ENCODE peak calls at places on chromosomes 1 and 21, in ten cellular contexts. One of them, this sample, is unnamed.
A peak's percentile ranks its signal among the peaks of the same experiment; 100 is the strongest.

GRCh38 chr1:61851849-61852692 is 109.8 kb downstream of the PATJ start:
- DNase-seq in BE2C: no peak
- DNase-seq in CD4-positive, CD25-positive, alpha-beta regulatory T cell: peak; percentile 72
- DNase-seq in upper lobe of right lung: no peak
- DNase-seq in right atrium auricular region: no peak
- DNase-seq in BJ: no peak
- DNase-seq in fibroblast of lung: peak; percentile 86
- DNase-seq in brain microvascular endothelial cell: peak; percentile 50
- DNase-seq in endodermal cell: no peak
- DNase-seq in esophagus squamous epithelium: no peak
- DNase-seq in this sample: no peak

GRCh38 chr1:1196431-1197187 is 9.8 kb downstream of the TNFRSF18 start:
- DNase-seq in esophagus squamous epithelium: no peak
- DNase-seq in fibroblast of lung: no peak
- DNase-seq in upper lobe of right lung: no peak
- DNase-seq in BJ: no peak
- DNase-seq in BE2C: peak; percentile 7
- DNase-seq in brain microvascular endothelial cell: no peak
- DNase-seq in endodermal cell: peak; percentile 44
- DNase-seq in right atrium auricular region: no peak
- DNase-seq in CD4-positive, CD25-positive, alpha-beta regulatory T cell: no peak
- DNase-seq in this sample: peak; percentile 76

GRCh38 chr1:24714859-24715520 is 30.3 kb upstream of the CLIC4 start:
- DNase-seq in endodermal cell: no peak
- DNase-seq in upper lobe of right lung: no peak
- DNase-seq in brain microvascular endothelial cell: no peak
- DNase-seq in esophagus squamous epithelium: no peak
- DNase-seq in right atrium auricular region: no peak
- DNase-seq in BE2C: no peak
- DNase-seq in fibroblast of lung: peak; percentile 18
- DNase-seq in BJ: no peak
- DNase-seq in CD4-positive, CD25-positive, alpha-beta regulatory T cell: no peak
- DNase-seq in this sample: no peak

GRCh38 chr1:66197120-66197519 is 336.8 kb upstream of the SGIP1 start:
- DNase-seq in esophagus squamous epithelium: no peak
- DNase-seq in BJ: no peak
- DNase-seq in fibroblast of lung: no peak
- DNase-seq in BE2C: no peak
- DNase-seq in right atrium auricular region: no peak
- DNase-seq in upper lobe of right lung: no peak
- DNase-seq in brain microvascular endothelial cell: no peak
- DNase-seq in endodermal cell: no peak
- DNase-seq in CD4-positive, CD25-positive, alpha-beta regulatory T cell: no peak
- DNase-seq in this sample: no peak

GRCh38 chr1:151408891-151409290 is 9.5 kb downstream of the PSMB4 start:
- DNase-seq in upper lobe of right lung: no peak
- DNase-seq in esophagus squamous epithelium: no peak
- DNase-seq in brain microvascular endothelial cell: no peak
- DNase-seq in fibroblast of lung: no peak
- DNase-seq in endodermal cell: no peak
- DNase-seq in right atrium auricular region: no peak
- DNase-seq in BE2C: no peak
- DNase-seq in CD4-positive, CD25-positive, alpha-beta regulatory T cell: no peak
- DNase-seq in BJ: no peak
- DNase-seq in this sample: no peak

GRCh38 chr21:41164981-41165650 is 2.8 kb upstream of the BACE2 start:
- DNase-seq in upper lobe of right lung: no peak
- DNase-seq in right atrium auricular region: no peak
- DNase-seq in BJ: no peak
- DNase-seq in esophagus squamous epithelium: no peak
- DNase-seq in brain microvascular endothelial cell: no peak
- DNase-seq in fibroblast of lung: peak; percentile 18
- DNase-seq in BE2C: no peak
- DNase-seq in endodermal cell: peak; percentile 26
- DNase-seq in CD4-positive, CD25-positive, alpha-beta regulatory T cell: no peak
- DNase-seq in this sample: no peak

GRCh38 chr1:205810448-205811157 is 2.4 kb downstream of the SLC41A1 start:
- DNase-seq in CD4-positive, CD25-positive, alpha-beta regulatory T cell: no peak
- DNase-seq in BJ: no peak
- DNase-seq in fibroblast of lung: no peak
- DNase-seq in endodermal cell: peak; percentile 81
- DNase-seq in esophagus squamous epithelium: no peak
- DNase-seq in brain microvascular endothelial cell: peak; percentile 33
- DNase-seq in BE2C: no peak
- DNase-seq in right atrium auricular region: no peak
- DNase-seq in upper lobe of right lung: no peak
- DNase-seq in this sample: no peak

GRCh38 chr1:192459467-192459866 is 116.1 kb upstream of the RGS1 start:
- DNase-seq in brain microvascular endothelial cell: no peak
- DNase-seq in upper lobe of right lung: no peak
- DNase-seq in endodermal cell: no peak
- DNase-seq in fibroblast of lung: no peak
- DNase-seq in esophagus squamous epithelium: no peak
- DNase-seq in right atrium auricular region: no peak
- DNase-seq in BJ: no peak
- DNase-seq in CD4-positive, CD25-positive, alpha-beta regulatory T cell: no peak
- DNase-seq in BE2C: no peak
- DNase-seq in this sample: no peak

GRCh38 chr1:160942926-160943325 is 11.7 kb downstream of the ITLN2 start:
- DNase-seq in CD4-positive, CD25-positive, alpha-beta regulatory T cell: peak; percentile 11
- DNase-seq in BE2C: no peak
- DNase-seq in upper lobe of right lung: no peak
- DNase-seq in right atrium auricular region: no peak
- DNase-seq in endodermal cell: peak; percentile 67
- DNase-seq in brain microvascular endothelial cell: no peak
- DNase-seq in esophagus squamous epithelium: no peak
- DNase-seq in fibroblast of lung: no peak
- DNase-seq in BJ: no peak
- DNase-seq in this sample: peak; percentile 41

GRCh38 chr1:145845514-145846161 is at the start of gene NUDT17:
- DNase-seq in upper lobe of right lung: peak; percentile 92
- DNase-seq in brain microvascular endothelial cell: peak; percentile 65
- DNase-seq in fibroblast of lung: peak; percentile 73
- DNase-seq in endodermal cell: peak; percentile 94
- DNase-seq in CD4-positive, CD25-positive, alpha-beta regulatory T cell: peak; percentile 79
- DNase-seq in esophagus squamous epithelium: peak; percentile 26
- DNase-seq in right atrium auricular region: peak; percentile 70
- DNase-seq in BE2C: peak; percentile 89
- DNase-seq in BJ: no peak
- DNase-seq in this sample: peak; percentile 95

GRCh38 chr1:10338047-10338446 is 60.8 kb upstream of the PGD start:
- DNase-seq in BJ: no peak
- DNase-seq in BE2C: peak; percentile 52
- DNase-seq in brain microvascular endothelial cell: peak; percentile 22
- DNase-seq in upper lobe of right lung: no peak
- DNase-seq in fibroblast of lung: peak; percentile 52
- DNase-seq in right atrium auricular region: no peak
- DNase-seq in CD4-positive, CD25-positive, alpha-beta regulatory T cell: peak; percentile 38
- DNase-seq in endodermal cell: peak; percentile 84
- DNase-seq in esophagus squamous epithelium: no peak
- DNase-seq in this sample: peak; percentile 64

GRCh38 chr1:2801535-2802291 is at the start of gene TTC34:
- DNase-seq in endodermal cell: no peak
- DNase-seq in fibroblast of lung: peak; percentile 4
- DNase-seq in brain microvascular endothelial cell: no peak
- DNase-seq in BJ: no peak
- DNase-seq in esophagus squamous epithelium: no peak
- DNase-seq in right atrium auricular region: no peak
- DNase-seq in BE2C: peak; percentile 54
- DNase-seq in CD4-positive, CD25-positive, alpha-beta regulatory T cell: peak; percentile 44
- DNase-seq in upper lobe of right lung: peak; percentile 72
- DNase-seq in this sample: peak; percentile 80

GRCh38 chr1:184497962-184498723 is 111.3 kb downstream of the C1orf21 start:
- DNase-seq in upper lobe of right lung: no peak
- DNase-seq in brain microvascular endothelial cell: no peak
- DNase-seq in esophagus squamous epithelium: no peak
- DNase-seq in fibroblast of lung: no peak
- DNase-seq in BJ: no peak
- DNase-seq in BE2C: peak; percentile 78
- DNase-seq in endodermal cell: peak; percentile 80
- DNase-seq in right atrium auricular region: no peak
- DNase-seq in CD4-positive, CD25-positive, alpha-beta regulatory T cell: no peak
- DNase-seq in this sample: peak; percentile 81

GRCh38 chr1:55353709-55354620 is 138.8 kb upstream of the USP24 start:
- DNase-seq in esophagus squamous epithelium: no peak
- DNase-seq in right atrium auricular region: no peak
- DNase-seq in endodermal cell: no peak
- DNase-seq in BE2C: no peak
- DNase-seq in brain microvascular endothelial cell: no peak
- DNase-seq in BJ: no peak
- DNase-seq in CD4-positive, CD25-positive, alpha-beta regulatory T cell: no peak
- DNase-seq in fibroblast of lung: no peak
- DNase-seq in upper lobe of right lung: no peak
- DNase-seq in this sample: no peak

GRCh38 chr1:54425152-54425584 is 19.0 kb upstream of the SSBP3 start:
- DNase-seq in endodermal cell: no peak
- DNase-seq in CD4-positive, CD25-positive, alpha-beta regulatory T cell: no peak
- DNase-seq in upper lobe of right lung: peak; percentile 34
- DNase-seq in BJ: no peak
- DNase-seq in BE2C: no peak
- DNase-seq in esophagus squamous epithelium: no peak
- DNase-seq in right atrium auricular region: no peak
- DNase-seq in fibroblast of lung: no peak
- DNase-seq in brain microvascular endothelial cell: no peak
- DNase-seq in this sample: no peak

GRCh38 chr1:234882898-234883297 is 245.7 kb downstream of the TOMM20 start:
- DNase-seq in CD4-positive, CD25-positive, alpha-beta regulatory T cell: no peak
- DNase-seq in brain microvascular endothelial cell: no peak
- DNase-seq in fibroblast of lung: no peak
- DNase-seq in esophagus squamous epithelium: no peak
- DNase-seq in BE2C: no peak
- DNase-seq in BJ: no peak
- DNase-seq in upper lobe of right lung: no peak
- DNase-seq in endodermal cell: no peak
- DNase-seq in right atrium auricular region: no peak
- DNase-seq in this sample: no peak
- H3K4me3 ChIP-seq in CD4-positive, CD25-positive, alpha-beta regulatory T cell: no peak overlapping the region
- H3K4me3 ChIP-seq in brain microvascular endothelial cell: no peak overlapping the region
- H3K4me3 ChIP-seq in fibroblast of lung: no peak overlapping the region
- H3K4me3 ChIP-seq in esophagus squamous epithelium: no peak overlapping the region
- H3K4me3 ChIP-seq in BE2C: no peak overlapping the region
- H3K4me3 ChIP-seq in BJ: no peak overlapping the region
- H3K4me3 ChIP-seq in upper lobe of right lung: no peak overlapping the region
- H3K4me3 ChIP-seq in endodermal cell: no peak overlapping the region
- H3K4me3 ChIP-seq in right atrium auricular region: no peak overlapping the region
- H3K4me3 ChIP-seq in this sample: no peak overlapping the region

GRCh38 chr1:11984559-11984958 is 4.3 kb downstream of the MFN2 start:
- DNase-seq in endodermal cell: no peak
- DNase-seq in brain microvascular endothelial cell: no peak
- DNase-seq in BJ: no peak
- DNase-seq in BE2C: no peak
- DNase-seq in esophagus squamous epithelium: no peak
- DNase-seq in right atrium auricular region: no peak
- DNase-seq in fibroblast of lung: no peak
- DNase-seq in upper lobe of right lung: no peak
- DNase-seq in CD4-positive, CD25-positive, alpha-beta regulatory T cell: no peak
- DNase-seq in this sample: no peak
- H3K36me3 ChIP-seq in endodermal cell: peaks cover 52% of the 10 kb centered on the region
- H3K36me3 ChIP-seq in brain microvascular endothelial cell: peaks cover 28% of the 10 kb centered on the region
- H3K36me3 ChIP-seq in BJ: peaks cover 8% of the 10 kb centered on the region
- H3K36me3 ChIP-seq in BE2C: peaks cover 13% of the 10 kb centered on the region
- H3K36me3 ChIP-seq in esophagus squamous epithelium: peaks cover 77% of the 10 kb centered on the region
- H3K36me3 ChIP-seq in right atrium auricular region: peaks cover 75% of the 10 kb centered on the region
- H3K36me3 ChIP-seq in fibroblast of lung: peaks cover 8% of the 10 kb centered on the region
- H3K36me3 ChIP-seq in upper lobe of right lung: peaks cover 47% of the 10 kb centered on the region
- H3K36me3 ChIP-seq in CD4-positive, CD25-positive, alpha-beta regulatory T cell: peaks cover 42% of the 10 kb centered on the region
- H3K36me3 ChIP-seq in this sample: peaks cover 64% of the 10 kb centered on the region

DNA sequence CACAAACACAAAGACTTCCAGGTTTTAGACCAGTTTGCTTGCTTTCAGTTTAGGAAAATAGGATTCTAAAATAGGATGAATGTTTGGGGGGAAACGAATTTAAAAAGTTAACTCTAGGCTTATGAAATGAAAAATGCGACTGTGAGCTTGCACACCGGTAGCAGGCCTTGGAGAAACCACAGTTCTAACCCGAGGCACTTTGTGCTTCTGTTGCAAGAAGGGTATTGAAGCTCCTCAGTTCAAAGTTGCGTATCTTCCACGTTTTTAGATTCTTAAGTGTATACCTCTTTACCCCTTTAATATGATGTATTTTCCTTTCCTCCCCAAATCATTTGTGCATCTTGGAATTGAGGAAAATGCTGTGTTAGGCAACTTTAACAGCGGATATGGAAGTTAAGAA is 2.4 kb downstream of the MRPS6 start:
- DNase-seq in BE2C: no peak
- DNase-seq in upper lobe of right lung: no peak
- DNase-seq in esophagus squamous epithelium: no peak
- DNase-seq in endodermal cell: no peak
- DNase-seq in BJ: no peak
- DNase-seq in right atrium auricular region: no peak
- DNase-seq in fibroblast of lung: peak; percentile 29
- DNase-seq in brain microvascular endothelial cell: no peak
- DNase-seq in CD4-positive, CD25-positive, alpha-beta regulatory T cell: peak; percentile 67
- DNase-seq in this sample: no peak
- H3K4me3 ChIP-seq in BE2C: no peak overlapping the region
- H3K4me3 ChIP-seq in upper lobe of right lung: peak overlapping the region; percentile 62
- H3K4me3 ChIP-seq in esophagus squamous epithelium: peak overlapping the region; percentile 75
- H3K4me3 ChIP-seq in endodermal cell: peak overlapping the region; percentile 91
- H3K4me3 ChIP-seq in BJ: no peak overlapping the region
- H3K4me3 ChIP-seq in right atrium auricular region: no peak overlapping the region
- H3K4me3 ChIP-seq in fibroblast of lung: no peak overlapping the region
- H3K4me3 ChIP-seq in brain microvascular endothelial cell: no peak overlapping the region
- H3K4me3 ChIP-seq in CD4-positive, CD25-positive, alpha-beta regulatory T cell: peak overlapping the region; percentile 92
- H3K4me3 ChIP-seq in this sample: no peak overlapping the region

GRCh38 chr1:46065405-46065804 is 67.0 kb downstream of the PIK3R3 start:
- DNase-seq in upper lobe of right lung: no peak
- DNase-seq in endodermal cell: no peak
- DNase-seq in esophagus squamous epithelium: no peak
- DNase-seq in right atrium auricular region: no peak
- DNase-seq in BJ: no peak
- DNase-seq in brain microvascular endothelial cell: no peak
- DNase-seq in BE2C: no peak
- DNase-seq in CD4-positive, CD25-positive, alpha-beta regulatory T cell: peak; percentile 68
- DNase-seq in fibroblast of lung: no peak
- DNase-seq in this sample: no peak

GRCh38 chr1:46061146-46061545 is 71.3 kb downstream of the PIK3R3 start:
- DNase-seq in BE2C: no peak
- DNase-seq in brain microvascular endothelial cell: no peak
- DNase-seq in esophagus squamous epithelium: no peak
- DNase-seq in endodermal cell: no peak
- DNase-seq in upper lobe of right lung: no peak
- DNase-seq in right atrium auricular region: no peak
- DNase-seq in fibroblast of lung: no peak
- DNase-seq in BJ: no peak
- DNase-seq in CD4-positive, CD25-positive, alpha-beta regulatory T cell: no peak
- DNase-seq in this sample: no peak

GRCh38 chr1:46058936-46059335 is 73.5 kb downstream of the PIK3R3 start:
- DNase-seq in CD4-positive, CD25-positive, alpha-beta regulatory T cell: no peak
- DNase-seq in BJ: no peak
- DNase-seq in brain microvascular endothelial cell: no peak
- DNase-seq in fibroblast of lung: no peak
- DNase-seq in esophagus squamous epithelium: no peak
- DNase-seq in BE2C: no peak
- DNase-seq in right atrium auricular region: no peak
- DNase-seq in endodermal cell: no peak
- DNase-seq in upper lobe of right lung: no peak
- DNase-seq in this sample: no peak

GRCh38 chr1:46064708-46065107 is 67.7 kb downstream of the PIK3R3 start:
- DNase-seq in fibroblast of lung: no peak
- DNase-seq in BJ: no peak
- DNase-seq in right atrium auricular region: no peak
- DNase-seq in endodermal cell: no peak
- DNase-seq in BE2C: no peak
- DNase-seq in upper lobe of right lung: no peak
- DNase-seq in CD4-positive, CD25-positive, alpha-beta regulatory T cell: no peak
- DNase-seq in esophagus squamous epithelium: no peak
- DNase-seq in brain microvascular endothelial cell: no peak
- DNase-seq in this sample: no peak

GRCh38 chr1:46062651-46063319 is 69.6 kb downstream of the PIK3R3 start:
- DNase-seq in upper lobe of right lung: no peak
- DNase-seq in BE2C: no peak
- DNase-seq in fibroblast of lung: peak; percentile 51
- DNase-seq in esophagus squamous epithelium: no peak
- DNase-seq in right atrium auricular region: no peak
- DNase-seq in brain microvascular endothelial cell: no peak
- DNase-seq in endodermal cell: no peak
- DNase-seq in BJ: no peak
- DNase-seq in CD4-positive, CD25-positive, alpha-beta regulatory T cell: peak; percentile 63
- DNase-seq in this sample: peak; percentile 54
- H3K36me3 ChIP-seq in upper lobe of right lung: peaks cover 5% of the 10 kb centered on the region
- H3K36me3 ChIP-seq in BE2C: peaks cover 4% of the 10 kb centered on the region
- H3K36me3 ChIP-seq in fibroblast of lung: no peaks in the 10 kb centered on the region
- H3K36me3 ChIP-seq in esophagus squamous epithelium: peaks cover 14% of the 10 kb centered on the region
- H3K36me3 ChIP-seq in right atrium auricular region: peaks cover 42% of the 10 kb centered on the region
- H3K36me3 ChIP-seq in brain microvascular endothelial cell: peaks cover 4% of the 10 kb centered on the region
- H3K36me3 ChIP-seq in endodermal cell: peaks cover 46% of the 10 kb centered on the region
- H3K36me3 ChIP-seq in BJ: no peaks in the 10 kb centered on the region
- H3K36me3 ChIP-seq in CD4-positive, CD25-positive, alpha-beta regulatory T cell: no peaks in the 10 kb centered on the region
- H3K36me3 ChIP-seq in this sample: peaks cover 68% of the 10 kb centered on the region

This sample was measured in WERI-Rb-1.